ENCODE peak calls at places on chromosomes 11 and 22, in five cellular contexts. One of them, this sample, is unnamed.

GRCh38 chr22:44394246-44395115 is 81.7 kb upstream of the SHISAL1 start:
- DNase-seq in RKO: no peak
- DNase-seq in endothelial cell: no peak
- DNase-seq in WTC11: no peak
- DNase-seq in GM04504: no peak
- DNase-seq in this sample: no peak

GRCh38 chr11:8694137-8694536 is 11.5 kb downstream of the RPL27A start:
- DNase-seq in RKO: no peak
- DNase-seq in WTC11: no peak
- DNase-seq in GM04504: no peak
- DNase-seq in endothelial cell: no peak
- DNase-seq in this sample: no peak

GRCh38 chr11:9574806-9575530 is 1.5 kb downstream of the WEE1 start:
- DNase-seq in endothelial cell: peak
- DNase-seq in WTC11: peak
- DNase-seq in RKO: peak
- DNase-seq in GM04504: peak
- DNase-seq in this sample: peak

GRCh38 chr11:128354476-128354875 is 232.9 kb downstream of the ETS1 start:
- DNase-seq in endothelial cell: no peak
- DNase-seq in GM04504: no peak
- DNase-seq in RKO: no peak
- DNase-seq in WTC11: no peak
- DNase-seq in this sample: no peak

GRCh38 chr11:77191429-77191822 is 63.4 kb downstream of the MYO7A start:
- DNase-seq in endothelial cell: no peak
- DNase-seq in RKO: no peak
- DNase-seq in WTC11: no peak
- DNase-seq in GM04504: no peak
- DNase-seq in this sample: no peak

GRCh38 chr22:23409976-23410375 is 170.1 kb downstream of the IGLL1 start:
- DNase-seq in GM04504: no peak
- DNase-seq in WTC11: no peak
- DNase-seq in RKO: no peak
- DNase-seq in endothelial cell: no peak
- DNase-seq in this sample: no peak

GRCh38 chr11:8735094-8735493 is 52.5 kb downstream of the RPL27A start:
- DNase-seq in GM04504: no peak
- DNase-seq in WTC11: no peak
- DNase-seq in RKO: no peak
- DNase-seq in endothelial cell: no peak
- DNase-seq in this sample: no peak

GRCh38 chr22:21666786-21667185 is 974 bp downstream of the PPIL2 start:
- DNase-seq in RKO: no peak
- DNase-seq in WTC11: no peak
- DNase-seq in GM04504: no peak
- DNase-seq in endothelial cell: no peak
- DNase-seq in this sample: no peak

GRCh38 chr22:26559961-26560575 is 29.9 kb downstream of the TPST2 start:
- DNase-seq in WTC11: no peak
- DNase-seq in GM04504: no peak
- DNase-seq in RKO: no peak
- DNase-seq in endothelial cell: no peak
- DNase-seq in this sample: no peak

GRCh38 chr11:22342599-22343138 is 4.5 kb downstream of the SLC17A6 start:
- DNase-seq in GM04504: no peak
- DNase-seq in RKO: no peak
- DNase-seq in WTC11: no peak
- DNase-seq in endothelial cell: no peak
- DNase-seq in this sample: no peak

GRCh38 chr11:45147017-45147728 is 734 bp downstream of the PRDM11 start:
- DNase-seq in endothelial cell: peak
- DNase-seq in GM04504: peak
- DNase-seq in RKO: peak
- DNase-seq in WTC11: peak
- DNase-seq in this sample: peak

GRCh38 chr11:46294365-46295309 is 17.2 kb downstream of the CREB3L1 start:
- DNase-seq in WTC11: peak
- DNase-seq in RKO: peak
- DNase-seq in endothelial cell: no peak
- DNase-seq in GM04504: peak
- DNase-seq in this sample: peak

GRCh38 chr22:19855504-19856409 is 1.1 kb upstream of the GNB1L start:
- DNase-seq in GM04504: peak
- DNase-seq in RKO: peak
- DNase-seq in endothelial cell: no peak
- DNase-seq in WTC11: peak
- DNase-seq in this sample: no peak

GRCh38 chr22:36577019-36577418 is 48.1 kb upstream of the EIF3D start:
- DNase-seq in GM04504: peak
- DNase-seq in RKO: peak
- DNase-seq in WTC11: no peak
- DNase-seq in endothelial cell: no peak
- DNase-seq in this sample: peak

GRCh38 chr11:117713676-117714075 is 83.3 kb downstream of the DSCAML1 start:
- DNase-seq in WTC11: no peak
- DNase-seq in RKO: no peak
- DNase-seq in GM04504: no peak
- DNase-seq in endothelial cell: no peak
- DNase-seq in this sample: no peak

GRCh38 chr11:79080506-79080905 is 360.3 kb downstream of the TENM4 start:
- DNase-seq in RKO: no peak
- DNase-seq in WTC11: no peak
- DNase-seq in endothelial cell: no peak
- DNase-seq in GM04504: no peak
- DNase-seq in this sample: no peak

GRCh38 chr22:27994481-27995331 is 75.7 kb upstream of the PITPNB start:
- DNase-seq in endothelial cell: no peak
- DNase-seq in RKO: no peak
- DNase-seq in GM04504: no peak
- DNase-seq in WTC11: no peak
- DNase-seq in this sample: no peak

GRCh38 chr11:93842461-93842860 is 8.0 kb downstream of the VSTM5 start:
- DNase-seq in endothelial cell: no peak
- DNase-seq in WTC11: no peak
- DNase-seq in GM04504: no peak
- DNase-seq in RKO: peak
- DNase-seq in this sample: no peak

GRCh38 chr11:118883368-118884071 is at the start of gene CXCR5:
- DNase-seq in WTC11: no peak
- DNase-seq in RKO: no peak
- DNase-seq in GM04504: no peak
- DNase-seq in endothelial cell: no peak
- DNase-seq in this sample: no peak

GRCh38 chr22:24583221-24583971 is 9.5 kb downstream of the LRRC75B start:
- DNase-seq in GM04504: no peak
- DNase-seq in endothelial cell: no peak
- DNase-seq in WTC11: no peak
- DNase-seq in RKO: no peak
- DNase-seq in this sample: no peak

GRCh38 chr11:102793677-102794290 is 4.2 kb downstream of the MMP1 start:
- DNase-seq in RKO: no peak
- DNase-seq in GM04504: no peak
- DNase-seq in endothelial cell: no peak
- DNase-seq in WTC11: no peak
- DNase-seq in this sample: no peak

GRCh38 chr11:93655047-93655446 is 6.4 kb upstream of the CEP295 start:
- DNase-seq in RKO: no peak
- DNase-seq in endothelial cell: no peak
- DNase-seq in GM04504: no peak
- DNase-seq in WTC11: no peak
- DNase-seq in this sample: no peak

GRCh38 chr11:119691020-119691666 is 37.9 kb downstream of the NECTIN1 start:
- DNase-seq in WTC11: no peak
- DNase-seq in endothelial cell: no peak
- DNase-seq in GM04504: no peak
- DNase-seq in RKO: no peak
- DNase-seq in this sample: no peak

GRCh38 chr11:37762079-37762478 is 1164.0 kb upstream of the RAG2 start:
- DNase-seq in endothelial cell: no peak
- DNase-seq in GM04504: no peak
- DNase-seq in RKO: no peak
- DNase-seq in WTC11: no peak
- DNase-seq in this sample: no peak

GRCh38 chr11:134644489-134645456 is 232.7 kb upstream of the B3GAT1 start:
- DNase-seq in WTC11: no peak
- DNase-seq in endothelial cell: no peak
- DNase-seq in RKO: no peak
- DNase-seq in GM04504: no peak
- DNase-seq in this sample: no peak

GRCh38 chr22:17841836-17842235 is 67.6 kb upstream of the BID start:
- DNase-seq in GM04504: no peak
- DNase-seq in endothelial cell: no peak
- DNase-seq in WTC11: no peak
- DNase-seq in RKO: no peak
- DNase-seq in this sample: no peak

GRCh38 chr22:48331691-48332220 is 1495.9 kb downstream of the BRD1 start:
- DNase-seq in endothelial cell: no peak
- DNase-seq in RKO: no peak
- DNase-seq in GM04504: no peak
- DNase-seq in WTC11: no peak
- DNase-seq in this sample: no peak

GRCh38 chr22:50525991-50526848 is 822 bp upstream of the SCO2 start:
- DNase-seq in endothelial cell: peak
- DNase-seq in WTC11: peak
- DNase-seq in GM04504: no peak
- DNase-seq in RKO: peak
- DNase-seq in this sample: no peak

GRCh38 chr11:14902650-14903350 is 10.8 kb upstream of the CYP2R1 start:
- DNase-seq in GM04504: peak
- DNase-seq in endothelial cell: no peak
- DNase-seq in RKO: peak
- DNase-seq in WTC11: no peak
- DNase-seq in this sample: no peak

GRCh38 chr11:69573751-69574382 is 67.1 kb upstream of the CCND1 start:
- DNase-seq in endothelial cell: no peak
- DNase-seq in GM04504: no peak
- DNase-seq in WTC11: no peak
- DNase-seq in RKO: no peak
- DNase-seq in this sample: no peak